ENCODE peak calls at places on chromosome 4, in nine cellular contexts. One of them, this sample, is unnamed. For H3K9me3, the result is how much of the 10 kb centered on the place peaks cover.

GRCh38 chr4:74095482-74095881 is 3.5 kb downstream of the CXCL2 start:
- DNase-seq in cardiac muscle cell: peak
- DNase-seq in endodermal cell: no peak
- DNase-seq in mammary epithelial cell: peak
- DNase-seq in suprapubic skin: no peak
- DNase-seq in CD4-positive, alpha-beta T cell: no peak
- DNase-seq in transverse colon: no peak
- DNase-seq in K562: no peak
- DNase-seq in stomach: no peak
- DNase-seq in this sample: no peak

GRCh38 chr4:153763404-153763803 is 3.6 kb upstream of the RNF175 start:
- DNase-seq in cardiac muscle cell: no peak
- DNase-seq in endodermal cell: peak
- DNase-seq in mammary epithelial cell: no peak
- DNase-seq in suprapubic skin: no peak
- DNase-seq in CD4-positive, alpha-beta T cell: no peak
- DNase-seq in transverse colon: no peak
- DNase-seq in K562: no peak
- DNase-seq in stomach: no peak
- DNase-seq in this sample: no peak

GRCh38 chr4:105714071-105714521 is 5.5 kb downstream of the GSTCD start:
- DNase-seq in cardiac muscle cell: peak
- DNase-seq in endodermal cell: no peak
- DNase-seq in mammary epithelial cell: peak
- DNase-seq in suprapubic skin: no peak
- DNase-seq in CD4-positive, alpha-beta T cell: no peak
- DNase-seq in transverse colon: no peak
- DNase-seq in K562: no peak
- DNase-seq in stomach: no peak
- DNase-seq in this sample: no peak

GRCh38 chr4:86841309-86841708 is 7.9 kb downstream of the SLC10A6 start:
- DNase-seq in cardiac muscle cell: no peak
- DNase-seq in endodermal cell: no peak
- DNase-seq in mammary epithelial cell: peak
- DNase-seq in suprapubic skin: no peak
- DNase-seq in CD4-positive, alpha-beta T cell: no peak
- DNase-seq in transverse colon: no peak
- DNase-seq in K562: no peak
- DNase-seq in stomach: no peak
- DNase-seq in this sample: no peak

GRCh38 chr4:131054489-131055019 is 1958.6 kb downstream of the C4orf33 start:
- DNase-seq in cardiac muscle cell: no peak
- DNase-seq in endodermal cell: peak
- DNase-seq in mammary epithelial cell: peak
- DNase-seq in suprapubic skin: no peak
- DNase-seq in CD4-positive, alpha-beta T cell: no peak
- DNase-seq in transverse colon: no peak
- DNase-seq in K562: no peak
- DNase-seq in stomach: no peak
- DNase-seq in this sample: no peak

GRCh38 chr4:79857811-79858210 is 215.2 kb downstream of the ANTXR2 start:
- DNase-seq in cardiac muscle cell: peak
- DNase-seq in endodermal cell: no peak
- DNase-seq in mammary epithelial cell: no peak
- DNase-seq in suprapubic skin: no peak
- DNase-seq in CD4-positive, alpha-beta T cell: no peak
- DNase-seq in transverse colon: no peak
- DNase-seq in K562: no peak
- DNase-seq in stomach: no peak
- DNase-seq in this sample: no peak

GRCh38 chr4:85968945-85969830 is 390.7 kb downstream of the MAPK10 start:
- DNase-seq in cardiac muscle cell: peak
- DNase-seq in endodermal cell: no peak
- DNase-seq in mammary epithelial cell: peak
- DNase-seq in suprapubic skin: no peak
- DNase-seq in CD4-positive, alpha-beta T cell: no peak
- DNase-seq in transverse colon: no peak
- DNase-seq in K562: peak
- DNase-seq in stomach: no peak
- DNase-seq in this sample: no peak

GRCh38 chr4:62014982-62015739 is 815.0 kb downstream of the ADGRL3 start:
- DNase-seq in cardiac muscle cell: peak
- DNase-seq in endodermal cell: no peak
- DNase-seq in mammary epithelial cell: peak
- DNase-seq in suprapubic skin: no peak
- DNase-seq in CD4-positive, alpha-beta T cell: no peak
- DNase-seq in transverse colon: no peak
- DNase-seq in K562: no peak
- DNase-seq in stomach: no peak
- DNase-seq in this sample: no peak

GRCh38 chr4:125198916-125199315 is 115.8 kb upstream of the FAT4 start:
- DNase-seq in cardiac muscle cell: peak
- DNase-seq in endodermal cell: no peak
- DNase-seq in mammary epithelial cell: peak
- DNase-seq in suprapubic skin: no peak
- DNase-seq in CD4-positive, alpha-beta T cell: no peak
- DNase-seq in transverse colon: no peak
- DNase-seq in K562: no peak
- DNase-seq in stomach: no peak
- DNase-seq in this sample: no peak

GRCh38 chr4:142846729-142847606 is 867 bp upstream of the INPP4B start:
- DNase-seq in cardiac muscle cell: peak
- DNase-seq in endodermal cell: peak
- DNase-seq in mammary epithelial cell: peak
- DNase-seq in suprapubic skin: no peak
- DNase-seq in CD4-positive, alpha-beta T cell: peak
- DNase-seq in transverse colon: peak
- DNase-seq in K562: no peak
- DNase-seq in stomach: peak
- DNase-seq in this sample: peak

GRCh38 chr4:71186566-71187398 is 152.0 kb upstream of the SLC4A4 start:
- DNase-seq in cardiac muscle cell: peak
- DNase-seq in endodermal cell: peak
- DNase-seq in mammary epithelial cell: peak
- DNase-seq in suprapubic skin: no peak
- DNase-seq in CD4-positive, alpha-beta T cell: peak
- DNase-seq in transverse colon: peak
- DNase-seq in K562: no peak
- DNase-seq in stomach: peak
- DNase-seq in this sample: peak

GRCh38 chr4:53616219-53616618 is 24.9 kb upstream of the LNX1 start:
- DNase-seq in cardiac muscle cell: no peak
- DNase-seq in endodermal cell: no peak
- DNase-seq in mammary epithelial cell: no peak
- DNase-seq in suprapubic skin: no peak
- DNase-seq in CD4-positive, alpha-beta T cell: no peak
- DNase-seq in transverse colon: no peak
- DNase-seq in K562: no peak
- DNase-seq in stomach: no peak
- DNase-seq in this sample: no peak

GRCh38 chr4:91243132-91243531 is 1060.6 kb upstream of the GRID2 start:
- DNase-seq in cardiac muscle cell: peak
- DNase-seq in endodermal cell: no peak
- DNase-seq in mammary epithelial cell: no peak
- DNase-seq in suprapubic skin: no peak
- DNase-seq in CD4-positive, alpha-beta T cell: no peak
- DNase-seq in transverse colon: no peak
- DNase-seq in K562: no peak
- DNase-seq in stomach: no peak
- DNase-seq in this sample: no peak

GRCh38 chr4:156999175-156999517 is 27.5 kb upstream of the PDGFC start:
- DNase-seq in cardiac muscle cell: peak
- DNase-seq in endodermal cell: peak
- DNase-seq in mammary epithelial cell: peak
- DNase-seq in suprapubic skin: no peak
- DNase-seq in CD4-positive, alpha-beta T cell: no peak
- DNase-seq in transverse colon: peak
- DNase-seq in K562: no peak
- DNase-seq in stomach: peak
- DNase-seq in this sample: no peak

GRCh38 chr4:153138736-153139135 is 65.5 kb upstream of the TRIM2 start:
- DNase-seq in cardiac muscle cell: no peak
- DNase-seq in endodermal cell: no peak
- DNase-seq in mammary epithelial cell: no peak
- DNase-seq in suprapubic skin: no peak
- DNase-seq in CD4-positive, alpha-beta T cell: no peak
- DNase-seq in transverse colon: no peak
- DNase-seq in K562: no peak
- DNase-seq in stomach: peak
- DNase-seq in this sample: no peak

GRCh38 chr4:8618421-8618820 is 25.9 kb downstream of the CPZ start:
- DNase-seq in cardiac muscle cell: no peak
- DNase-seq in endodermal cell: no peak
- DNase-seq in mammary epithelial cell: no peak
- DNase-seq in suprapubic skin: no peak
- DNase-seq in CD4-positive, alpha-beta T cell: no peak
- DNase-seq in transverse colon: no peak
- DNase-seq in K562: no peak
- DNase-seq in stomach: no peak
- DNase-seq in this sample: no peak

GRCh38 chr4:38765391-38765790 is 17.4 kb downstream of the TLR10 start:
- DNase-seq in cardiac muscle cell: no peak
- DNase-seq in endodermal cell: no peak
- DNase-seq in mammary epithelial cell: peak
- DNase-seq in suprapubic skin: no peak
- DNase-seq in CD4-positive, alpha-beta T cell: no peak
- DNase-seq in transverse colon: no peak
- DNase-seq in K562: no peak
- DNase-seq in stomach: no peak
- DNase-seq in this sample: no peak

GRCh38 chr4:188986271-188986689 is 847.0 kb downstream of the TRIML1 start:
- DNase-seq in cardiac muscle cell: no peak
- DNase-seq in endodermal cell: no peak
- DNase-seq in mammary epithelial cell: peak
- DNase-seq in suprapubic skin: no peak
- DNase-seq in CD4-positive, alpha-beta T cell: no peak
- DNase-seq in transverse colon: no peak
- DNase-seq in K562: no peak
- DNase-seq in stomach: no peak
- DNase-seq in this sample: no peak

GRCh38 chr4:78370625-78371372 is 180.8 kb upstream of the ANXA3 start:
- DNase-seq in cardiac muscle cell: peak
- DNase-seq in endodermal cell: no peak
- DNase-seq in mammary epithelial cell: peak
- DNase-seq in suprapubic skin: no peak
- DNase-seq in CD4-positive, alpha-beta T cell: no peak
- DNase-seq in transverse colon: no peak
- DNase-seq in K562: no peak
- DNase-seq in stomach: no peak
- DNase-seq in this sample: no peak

GRCh38 chr4:99847362-99847976 is 30.8 kb downstream of the DAPP1 start:
- DNase-seq in cardiac muscle cell: no peak
- DNase-seq in endodermal cell: no peak
- DNase-seq in mammary epithelial cell: no peak
- DNase-seq in suprapubic skin: no peak
- DNase-seq in CD4-positive, alpha-beta T cell: no peak
- DNase-seq in transverse colon: no peak
- DNase-seq in K562: no peak
- DNase-seq in stomach: no peak
- DNase-seq in this sample: no peak

GRCh38 chr4:127846765-127847164 is 33.9 kb upstream of the PLK4 start:
- DNase-seq in cardiac muscle cell: no peak
- DNase-seq in endodermal cell: no peak
- DNase-seq in mammary epithelial cell: no peak
- DNase-seq in suprapubic skin: no peak
- DNase-seq in CD4-positive, alpha-beta T cell: no peak
- DNase-seq in transverse colon: no peak
- DNase-seq in K562: no peak
- DNase-seq in stomach: no peak
- DNase-seq in this sample: no peak
- H3K9me3 ChIP-seq in cardiac muscle cell: under half
- H3K9me3 ChIP-seq in endodermal cell: half or more
- H3K9me3 ChIP-seq in mammary epithelial cell: under half
- H3K9me3 ChIP-seq in suprapubic skin: under half
- H3K9me3 ChIP-seq in CD4-positive, alpha-beta T cell: under half
- H3K9me3 ChIP-seq in transverse colon: under half
- H3K9me3 ChIP-seq in K562: under half
- H3K9me3 ChIP-seq in stomach: under half
- H3K9me3 ChIP-seq in this sample: under half

GRCh38 chr4:11616856-11617255 is 188.2 kb upstream of the HS3ST1 start:
- DNase-seq in cardiac muscle cell: peak
- DNase-seq in endodermal cell: no peak
- DNase-seq in mammary epithelial cell: no peak
- DNase-seq in suprapubic skin: no peak
- DNase-seq in CD4-positive, alpha-beta T cell: no peak
- DNase-seq in transverse colon: no peak
- DNase-seq in K562: no peak
- DNase-seq in stomach: no peak
- DNase-seq in this sample: no peak
- H3K9me3 ChIP-seq in cardiac muscle cell: under half
- H3K9me3 ChIP-seq in endodermal cell: under half
- H3K9me3 ChIP-seq in mammary epithelial cell: under half
- H3K9me3 ChIP-seq in suprapubic skin: under half
- H3K9me3 ChIP-seq in CD4-positive, alpha-beta T cell: under half
- H3K9me3 ChIP-seq in transverse colon: under half
- H3K9me3 ChIP-seq in K562: under half
- H3K9me3 ChIP-seq in stomach: under half
- H3K9me3 ChIP-seq in this sample: under half

DNA sequence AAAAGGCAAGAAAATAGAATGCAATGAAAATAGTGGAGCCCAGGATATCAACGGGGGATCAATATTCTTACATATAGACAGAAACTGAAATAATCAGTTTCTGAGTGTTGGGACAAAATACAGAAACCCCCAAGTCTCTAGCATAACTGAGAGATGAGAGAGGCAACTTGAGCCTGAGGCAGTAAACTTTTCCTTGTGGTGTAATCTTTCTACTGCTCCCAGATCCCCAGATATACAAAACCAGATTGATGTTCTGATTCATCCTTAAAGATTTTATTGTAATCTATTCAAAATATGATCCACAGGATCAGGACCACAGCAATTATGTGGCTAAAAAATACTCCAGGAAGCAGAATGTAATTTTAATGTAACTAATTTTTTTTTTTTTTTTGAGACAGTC is 2282.6 kb downstream of the ARAP2 start:
- DNase-seq in cardiac muscle cell: no peak
- DNase-seq in endodermal cell: no peak
- DNase-seq in mammary epithelial cell: peak
- DNase-seq in suprapubic skin: no peak
- DNase-seq in CD4-positive, alpha-beta T cell: no peak
- DNase-seq in transverse colon: no peak
- DNase-seq in K562: no peak
- DNase-seq in stomach: no peak
- DNase-seq in this sample: no peak
- H3K9me3 ChIP-seq in cardiac muscle cell: under half
- H3K9me3 ChIP-seq in endodermal cell: under half
- H3K9me3 ChIP-seq in mammary epithelial cell: under half
- H3K9me3 ChIP-seq in suprapubic skin: under half
- H3K9me3 ChIP-seq in CD4-positive, alpha-beta T cell: under half
- H3K9me3 ChIP-seq in transverse colon: under half
- H3K9me3 ChIP-seq in K562: under half
- H3K9me3 ChIP-seq in stomach: under half
- H3K9me3 ChIP-seq in this sample: under half

DNA sequence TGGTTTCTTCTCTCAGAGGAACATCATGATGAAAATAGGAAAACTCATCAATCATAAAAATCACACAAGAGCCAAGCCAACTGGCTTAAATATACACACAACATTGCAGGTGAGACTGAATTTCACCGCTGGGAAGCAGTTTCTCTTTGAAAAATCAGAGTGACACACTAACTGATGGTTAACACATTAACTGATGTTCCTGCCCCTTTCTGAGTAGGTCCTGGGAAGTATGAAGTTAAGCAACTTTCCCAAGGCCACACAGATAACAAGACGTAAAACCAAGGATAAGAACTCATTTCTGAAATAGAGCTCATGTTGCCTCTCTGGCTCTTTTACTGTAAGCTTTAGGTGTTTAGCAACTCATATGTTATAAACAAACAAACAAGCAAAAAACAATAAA is 813.7 kb upstream of the HS3ST1 start:
- DNase-seq in cardiac muscle cell: peak
- DNase-seq in endodermal cell: no peak
- DNase-seq in mammary epithelial cell: no peak
- DNase-seq in suprapubic skin: no peak
- DNase-seq in CD4-positive, alpha-beta T cell: no peak
- DNase-seq in transverse colon: no peak
- DNase-seq in K562: no peak
- DNase-seq in stomach: no peak
- DNase-seq in this sample: no peak
- H3K9me3 ChIP-seq in cardiac muscle cell: under half
- H3K9me3 ChIP-seq in endodermal cell: under half
- H3K9me3 ChIP-seq in mammary epithelial cell: under half
- H3K9me3 ChIP-seq in suprapubic skin: under half
- H3K9me3 ChIP-seq in CD4-positive, alpha-beta T cell: under half
- H3K9me3 ChIP-seq in transverse colon: under half
- H3K9me3 ChIP-seq in K562: under half
- H3K9me3 ChIP-seq in stomach: under half
- H3K9me3 ChIP-seq in this sample: under half

This sample was measured in Peyer's patch.